ENCODE peak calls at places on chromosomes 11 and 22, in nine cellular contexts. D is HCT116, Y is AG10803, W is sigmoid colon, E is cardiac fibroblast, G is IMR-90, T is colonic mucosa, H is stomach, A is upper lobe of right lung. O is an unnamed sample.

GRCh38 chr11:111305403-111305802 is 7.1 kb downstream of the POU2AF3 start:
- DNase-seq in D (no peak), W (no peak), E (no peak), A (no peak), G (no peak), T (no peak), H (no peak), Y (no peak), O (no peak)

GRCh38 chr11:77779935-77780334 is 40.6 kb downstream of the RSF1 start:
- DNase-seq in D (no peak), W (no peak), A (no peak), Y (peak; percentile 34), H (no peak), T (no peak), E (peak; percentile 47), G (peak; percentile 54), O (peak; percentile 66)

GRCh38 chr22:38871360-38872171 is 450 bp downstream of the CBX6 start:
- DNase-seq in G (no peak), H (peak; percentile 25), W (peak; percentile 73), T (no peak), E (no peak), A (no peak), Y (peak; percentile 7), D (no peak), O (no peak)

GRCh38 chr11:60766547-60766946 is 9.9 kb downstream of the MS4A15 start:
- DNase-seq in G (no peak), A (no peak), Y (no peak), H (no peak), E (no peak), D (no peak), W (no peak), T (no peak), O (no peak)

GRCh38 chr22:27564806-27565205 is 236.8 kb downstream of the MN1 start:
- DNase-seq in Y (no peak), G (no peak), T (no peak), A (no peak), W (no peak), E (no peak), H (no peak), D (no peak), O (no peak)

GRCh38 chr11:89327885-89328284 is 150.2 kb downstream of the TYR start:
- DNase-seq in H (no peak), A (no peak), D (no peak), W (no peak), T (no peak), Y (no peak), E (no peak), G (no peak), O (no peak)

GRCh38 chr22:49678137-49678841 is 149.4 kb downstream of the BRD1 start:
- DNase-seq in H (no peak), G (no peak), W (peak; percentile 35), A (no peak), Y (no peak), D (no peak), T (no peak), E (no peak), O (no peak)

GRCh38 chr11:624705-625635 is at the start of gene CDHR5:
- DNase-seq in E (no peak), A (no peak), Y (no peak), D (no peak), G (no peak), T (peak; percentile 86), W (no peak), H (no peak), O (no peak)

GRCh38 chr22:47171441-47172221 is 409.2 kb downstream of the TBC1D22A start:
- DNase-seq in A (peak; percentile 45), D (no peak), E (no peak), H (no peak), T (no peak), G (no peak), W (peak; percentile 56), Y (no peak), O (no peak)

GRCh38 chr22:38549106-38549884 is 20.7 kb downstream of the DMC1 start:
- DNase-seq in E (no peak), W (no peak), Y (no peak), D (no peak), G (no peak), H (no peak), A (no peak), T (no peak), O (no peak)

GRCh38 chr22:45212306-45212709 is 28.4 kb downstream of the KIAA0930 start:
- DNase-seq in H (peak; percentile 38), W (peak; percentile 94), A (peak; percentile 81), T (peak; percentile 53), E (peak; percentile 88), G (peak; percentile 96), D (no peak), Y (peak; percentile 92), O (peak; percentile 89)

GRCh38 chr11:104165014-104165413 is 1.1 kb upstream of the PDGFD start:
- DNase-seq in A (no peak), D (no peak), Y (no peak), T (no peak), W (no peak), E (no peak), H (no peak), G (no peak), O (no peak)

DNA sequence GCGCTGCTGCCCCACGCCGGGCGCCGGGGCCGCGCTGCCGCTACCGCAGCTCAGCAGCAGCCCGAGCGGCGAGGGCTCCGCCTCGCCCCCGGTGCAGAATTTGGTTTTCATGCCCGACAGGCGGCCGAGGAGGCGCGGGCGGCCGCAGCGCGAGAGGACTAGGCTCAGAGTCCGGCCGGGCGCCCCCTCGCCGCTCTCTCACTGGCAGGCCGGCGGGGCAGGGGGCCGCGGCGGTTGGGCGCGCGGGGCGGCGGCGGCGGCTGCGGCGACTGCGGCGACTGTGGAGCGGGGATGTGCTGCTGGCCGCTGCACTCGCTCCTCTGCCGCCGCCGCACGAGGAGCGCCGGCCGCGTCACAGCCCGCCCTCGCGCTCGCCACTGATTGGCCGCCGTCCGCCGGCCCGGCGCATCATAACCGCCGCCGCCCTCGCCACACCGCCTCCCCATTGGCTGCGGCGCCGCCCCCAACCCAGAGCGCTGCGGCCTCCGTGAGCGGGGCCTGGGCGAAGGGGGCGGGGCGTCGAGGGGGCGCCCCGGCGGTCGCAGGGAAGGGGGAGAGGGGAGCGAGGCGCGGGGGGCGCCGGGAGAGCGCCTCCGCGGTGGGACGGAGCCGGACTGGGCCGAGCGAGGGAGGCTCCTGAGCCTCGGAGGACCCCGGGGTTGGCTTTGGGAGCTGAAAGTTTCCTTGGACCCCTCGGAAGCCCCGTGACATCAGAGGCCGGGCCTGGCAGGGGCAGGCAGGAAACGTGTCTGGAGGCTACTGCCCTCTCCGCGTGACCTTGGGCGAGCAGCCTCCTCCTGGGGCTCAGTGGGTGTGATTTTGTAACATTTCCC is at the start of gene CHKA:
- DNase-seq in E (peak; percentile 95), D (peak; percentile 64), G (peak; percentile 82), A (peak; percentile 98), W (peak; percentile 97), T (peak; percentile 92), H (peak; percentile 96), Y (peak; percentile 86), O (peak; percentile 90)
- TF ChIP-seq CTCF in E (no peak), D (no peak), G (no peak), A (no peak), W (no peak), T (no peak), H (no peak), Y (no peak), O (no peak)

GRCh38 chr11:36793542-36793926 is 195.5 kb upstream of the RAG2 start:
- DNase-seq in E (no peak), H (no peak), A (no peak), D (no peak), T (no peak), W (no peak), G (no peak), Y (no peak), O (no peak)
- H3K4me3 ChIP-seq in E (no peak overlapping the region), H (no peak overlapping the region), A (no peak overlapping the region), D (no peak overlapping the region), T (no peak overlapping the region), W (peak overlapping the region; percentile 30), G (no peak overlapping the region), Y (no peak overlapping the region), O (no peak overlapping the region)

DNA sequence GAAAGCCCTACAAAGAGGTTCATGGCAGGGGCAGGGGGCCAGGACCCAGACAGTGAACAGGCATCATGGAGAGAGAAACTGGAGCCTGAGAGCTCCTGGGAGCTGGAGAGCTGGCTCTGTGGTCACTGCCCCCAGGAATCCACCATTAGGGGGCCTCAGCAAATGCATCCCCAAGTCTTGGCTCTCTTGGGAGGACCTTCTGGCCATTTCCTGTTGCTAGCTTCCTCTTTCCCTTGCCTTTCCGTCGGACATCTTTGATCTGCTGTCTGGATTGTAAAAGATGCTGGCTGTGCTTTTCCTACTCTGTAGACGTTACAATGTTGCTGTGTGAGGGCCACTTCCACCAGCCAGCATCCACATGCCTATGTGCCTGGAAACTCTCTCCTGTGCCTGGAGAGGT is 7.1 kb upstream of the CRYBB2 start:
- DNase-seq in D (no peak), T (no peak), E (no peak), W (no peak), G (no peak), Y (no peak), A (no peak), H (no peak), O (no peak)
- TF ChIP-seq CTCF in D (no peak), T (no peak), E (no peak), W (no peak), G (no peak), Y (no peak), A (no peak), H (no peak), O (no peak)

GRCh38 chr11:64356498-64357411 is 2.2 kb upstream of the RPS6KA4 start:
- DNase-seq in H (peak; percentile 57), A (peak; percentile 74), W (no peak), T (no peak), G (no peak), E (peak; percentile 60), D (peak; percentile 80), Y (peak; percentile 29), O (peak; percentile 48)

GRCh38 chr11:64358907-64359711 is at the start of gene RPS6KA4:
- DNase-seq in E (peak; percentile 71), D (no peak), H (peak; percentile 74), W (no peak), G (peak; percentile 58), T (peak; percentile 61), Y (peak; percentile 56), A (peak; percentile 87), O (peak; percentile 50)

GRCh38 chr11:64357446-64357845 is 1.5 kb upstream of the RPS6KA4 start:
- DNase-seq in W (no peak), G (no peak), T (no peak), D (no peak), E (no peak), A (no peak), H (no peak), Y (no peak), O (no peak)

GRCh38 chr11:64358536-64358906 is 441 bp upstream of the RPS6KA4 start:
- DNase-seq in E (no peak), G (no peak), Y (no peak), T (no peak), D (no peak), A (no peak), H (no peak), W (no peak), O (no peak)

DNA sequence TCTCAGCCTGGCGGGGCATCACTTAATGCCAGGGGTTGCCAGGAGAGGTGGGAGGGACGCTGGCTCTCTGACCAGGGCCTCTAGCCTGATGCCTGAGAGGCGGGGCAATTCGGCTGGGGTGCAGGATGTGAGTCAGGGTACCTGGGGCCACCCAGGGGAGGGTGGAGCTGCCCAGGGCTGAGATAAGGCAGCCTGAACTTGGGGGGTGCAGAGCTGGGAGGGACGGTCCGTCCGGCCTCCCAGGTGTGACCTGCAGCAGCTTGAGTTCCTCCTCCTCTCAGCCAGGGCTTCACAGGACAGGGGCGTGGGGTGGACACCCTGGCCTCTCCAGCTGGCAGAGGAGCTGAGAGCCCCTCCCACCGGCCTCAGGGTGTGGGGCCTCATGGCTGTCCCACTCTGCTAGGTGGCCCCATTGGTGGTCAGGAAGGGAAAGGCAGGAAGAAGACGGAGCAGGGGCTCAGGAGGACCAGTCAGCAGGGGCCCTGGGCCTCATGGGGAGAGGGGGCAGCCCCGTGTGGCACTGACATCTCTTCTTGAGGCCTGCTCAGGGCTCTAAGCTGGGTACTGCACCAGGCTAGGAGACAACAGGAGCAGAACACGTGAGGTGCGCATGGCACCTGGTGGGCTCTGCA is 942 bp upstream of the RPS6KA4 start:
- DNase-seq in G (no peak), W (no peak), D (no peak), H (peak; percentile 69), E (peak; percentile 19), Y (no peak), A (no peak), T (peak; percentile 44), O (no peak)
- H3K4me3 ChIP-seq in G (no peak overlapping the region), W (peak overlapping the region; percentile 84), D (peak overlapping the region; percentile 97), H (peak overlapping the region; percentile 88), E (peak overlapping the region; percentile 44), Y (peak overlapping the region; percentile 67), A (peak overlapping the region; percentile 91), T (peak overlapping the region; percentile 93), O (peak overlapping the region; percentile 56)

O was measured in fibroblast of pulmonary artery.